ENCODE peak calls at places on chromosomes 5 and 9, in five cellular contexts. One of them, this sample, is unnamed.

GRCh38 chr5:115432691-115433090 is 111.9 kb downstream of the FEM1C start:
- DNase-seq in esophagus muscularis mucosa: no peak
- DNase-seq in AG04449: no peak
- DNase-seq in foreskin fibroblast: peak; percentile 57
- DNase-seq in breast epithelium: no peak
- DNase-seq in this sample: peak; percentile 63

GRCh38 chr9:79567671-79568098 is 4.1 kb upstream of the TLE4 start:
- DNase-seq in breast epithelium: no peak
- DNase-seq in esophagus muscularis mucosa: peak; percentile 14
- DNase-seq in foreskin fibroblast: no peak
- DNase-seq in AG04449: no peak
- DNase-seq in this sample: no peak

GRCh38 chr5:175746851-175747250 is 89.0 kb downstream of the HRH2 start:
- DNase-seq in esophagus muscularis mucosa: no peak
- DNase-seq in AG04449: no peak
- DNase-seq in breast epithelium: no peak
- DNase-seq in foreskin fibroblast: peak; percentile 8
- DNase-seq in this sample: peak; percentile 15

GRCh38 chr9:935348-935965 is 41.0 kb upstream of the DMRT3 start:
- DNase-seq in esophagus muscularis mucosa: no peak
- DNase-seq in breast epithelium: no peak
- DNase-seq in foreskin fibroblast: peak; percentile 19
- DNase-seq in AG04449: no peak
- DNase-seq in this sample: no peak

GRCh38 chr5:9479361-9479760 is 66.5 kb downstream of the SEMA5A start:
- DNase-seq in foreskin fibroblast: peak; percentile 89
- DNase-seq in AG04449: peak; percentile 88
- DNase-seq in esophagus muscularis mucosa: peak; percentile 29
- DNase-seq in breast epithelium: no peak
- DNase-seq in this sample: no peak

GRCh38 chr5:75049581-75050274 is 2.6 kb downstream of the GCNT4 start:
- DNase-seq in breast epithelium: no peak
- DNase-seq in AG04449: no peak
- DNase-seq in foreskin fibroblast: peak; percentile 76
- DNase-seq in esophagus muscularis mucosa: no peak
- DNase-seq in this sample: peak; percentile 46

GRCh38 chr5:180670586-180671359 is 21.4 kb upstream of the FLT4 start:
- DNase-seq in esophagus muscularis mucosa: no peak
- DNase-seq in breast epithelium: no peak
- DNase-seq in AG04449: no peak
- DNase-seq in foreskin fibroblast: peak; percentile 53
- DNase-seq in this sample: peak; percentile 50

GRCh38 chr9:25418974-25419373 is 259.3 kb downstream of the TUSC1 start:
- DNase-seq in AG04449: no peak
- DNase-seq in esophagus muscularis mucosa: no peak
- DNase-seq in breast epithelium: no peak
- DNase-seq in foreskin fibroblast: no peak
- DNase-seq in this sample: no peak

GRCh38 chr9:16912197-16912596 is 41.7 kb upstream of the BNC2 start:
- DNase-seq in breast epithelium: no peak
- DNase-seq in AG04449: no peak
- DNase-seq in foreskin fibroblast: peak; percentile 31
- DNase-seq in esophagus muscularis mucosa: no peak
- DNase-seq in this sample: no peak

GRCh38 chr5:51860532-51861018 is 477.3 kb downstream of the ISL1 start:
- DNase-seq in AG04449: no peak
- DNase-seq in foreskin fibroblast: peak; percentile 1
- DNase-seq in esophagus muscularis mucosa: no peak
- DNase-seq in breast epithelium: no peak
- DNase-seq in this sample: peak; percentile 89

GRCh38 chr5:126106032-126106431 is 317.2 kb upstream of the GRAMD2B start:
- DNase-seq in AG04449: no peak
- DNase-seq in breast epithelium: no peak
- DNase-seq in esophagus muscularis mucosa: no peak
- DNase-seq in foreskin fibroblast: peak; percentile 63
- DNase-seq in this sample: no peak

GRCh38 chr9:32954642-32955041 is 46.8 kb downstream of the APTX start:
- DNase-seq in breast epithelium: no peak
- DNase-seq in foreskin fibroblast: peak; percentile 73
- DNase-seq in AG04449: peak; percentile 37
- DNase-seq in esophagus muscularis mucosa: no peak
- DNase-seq in this sample: no peak

GRCh38 chr5:125012727-125013451 is 266.4 kb upstream of the ZNF608 start:
- DNase-seq in esophagus muscularis mucosa: no peak
- DNase-seq in foreskin fibroblast: peak; percentile 20
- DNase-seq in breast epithelium: no peak
- DNase-seq in AG04449: no peak
- DNase-seq in this sample: peak; percentile 91

GRCh38 chr5:153429734-153430133 is 60.7 kb upstream of the GRIA1 start:
- DNase-seq in AG04449: no peak
- DNase-seq in breast epithelium: no peak
- DNase-seq in esophagus muscularis mucosa: no peak
- DNase-seq in foreskin fibroblast: no peak
- DNase-seq in this sample: no peak

GRCh38 chr9:3040761-3041160 is 196.9 kb upstream of the PUM3 start:
- DNase-seq in breast epithelium: no peak
- DNase-seq in esophagus muscularis mucosa: no peak
- DNase-seq in AG04449: peak; percentile 42
- DNase-seq in foreskin fibroblast: peak; percentile 53
- DNase-seq in this sample: no peak

GRCh38 chr9:16718296-16718695 is 152.2 kb downstream of the BNC2 start:
- DNase-seq in breast epithelium: no peak
- DNase-seq in esophagus muscularis mucosa: no peak
- DNase-seq in AG04449: no peak
- DNase-seq in foreskin fibroblast: no peak
- DNase-seq in this sample: no peak

GRCh38 chr9:8783999-8784398 is 984.4 kb upstream of the DMAC1 start:
- DNase-seq in esophagus muscularis mucosa: no peak
- DNase-seq in foreskin fibroblast: peak; percentile 27
- DNase-seq in breast epithelium: no peak
- DNase-seq in AG04449: no peak
- DNase-seq in this sample: no peak

GRCh38 chr5:55232985-55233928 is at the start of gene CCNO:
- DNase-seq in foreskin fibroblast: peak; percentile 86
- DNase-seq in breast epithelium: no peak
- DNase-seq in AG04449: no peak
- DNase-seq in esophagus muscularis mucosa: peak; percentile 91
- DNase-seq in this sample: no peak

DNA sequence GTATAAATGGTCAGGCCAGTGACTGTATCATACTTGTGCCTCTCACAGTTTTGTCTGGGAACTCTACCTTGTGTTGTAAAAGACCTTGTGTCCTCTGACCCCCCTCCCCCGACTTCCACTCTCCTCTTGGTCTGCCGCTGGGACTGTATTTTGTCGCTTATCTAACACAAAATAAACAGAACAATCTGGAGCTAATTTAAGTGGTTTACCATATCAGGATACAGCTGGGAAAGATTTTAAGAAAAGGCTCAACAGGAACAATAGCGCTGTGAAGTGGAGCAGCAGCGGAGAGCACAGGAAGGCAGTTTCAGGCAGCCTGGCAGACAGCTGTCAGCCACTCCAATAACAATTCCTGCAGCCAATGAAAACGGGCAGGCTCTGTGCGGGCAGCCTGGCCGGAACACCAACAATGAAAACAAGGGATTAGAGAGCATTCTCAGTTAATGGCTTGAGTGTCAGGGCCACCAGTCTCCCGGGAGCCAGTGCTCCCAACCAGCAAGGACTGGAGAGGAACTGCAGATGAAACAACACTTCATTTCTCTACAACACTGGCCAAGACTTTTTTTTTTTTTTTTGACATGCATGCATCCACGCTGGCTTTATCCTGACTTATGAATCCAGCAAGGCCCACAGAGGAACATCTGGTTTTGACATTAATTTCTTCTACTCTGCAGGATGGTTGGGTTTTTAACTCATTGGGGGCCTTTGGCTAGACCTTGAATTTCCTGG is 76.8 kb downstream of the ARSB start:
- DNase-seq in AG04449: no peak
- DNase-seq in foreskin fibroblast: peak; percentile 83
- DNase-seq in breast epithelium: no peak
- DNase-seq in esophagus muscularis mucosa: no peak
- DNase-seq in this sample: no peak
- H3K4me3 ChIP-seq in AG04449: peak overlapping the region; percentile 43
- H3K4me3 ChIP-seq in foreskin fibroblast: peak overlapping the region; percentile 18
- H3K4me3 ChIP-seq in breast epithelium: peak overlapping the region; percentile 38
- H3K4me3 ChIP-seq in esophagus muscularis mucosa: peak overlapping the region; percentile 13
- H3K4me3 ChIP-seq in this sample: no peak overlapping the region

DNA sequence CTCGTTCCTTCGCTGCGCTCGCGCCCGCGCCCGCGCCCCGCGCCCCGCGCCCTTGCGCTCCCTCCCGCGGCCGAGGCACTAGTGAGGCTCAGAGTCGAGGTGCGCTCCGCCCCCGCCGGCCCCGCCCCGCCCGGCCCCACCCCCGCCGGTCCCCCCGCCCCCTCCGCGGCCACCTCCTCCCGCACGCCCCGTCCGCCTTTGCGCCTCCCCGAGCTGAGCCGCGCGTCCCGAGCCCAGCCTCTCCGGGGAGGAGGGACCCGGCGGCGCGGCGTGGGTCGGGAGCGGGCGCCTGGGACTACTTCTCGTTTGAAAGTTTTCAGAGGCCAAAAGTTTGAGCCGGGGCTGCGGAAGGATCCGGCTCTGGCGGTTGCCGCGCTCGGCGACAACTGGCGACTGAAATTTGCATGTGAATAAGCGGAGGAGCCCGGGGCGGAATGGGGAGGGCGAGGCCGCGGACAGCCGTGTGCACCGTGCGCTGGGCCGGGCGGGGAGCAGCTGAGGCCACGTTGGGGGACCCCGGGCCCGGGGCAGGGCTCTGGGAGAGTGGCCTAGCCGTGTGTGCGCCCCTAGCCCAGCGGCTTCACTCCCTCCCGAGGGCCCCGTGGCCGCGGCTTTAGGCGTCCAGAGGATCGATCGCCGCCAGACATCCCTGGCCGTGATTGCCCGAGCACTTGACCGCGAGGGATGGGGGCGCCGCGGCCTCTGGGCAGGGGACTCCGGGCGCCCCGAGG is at the start of gene NOTCH1:
- DNase-seq in foreskin fibroblast: peak; percentile 98
- DNase-seq in AG04449: peak; percentile 67
- DNase-seq in breast epithelium: peak; percentile 92
- DNase-seq in esophagus muscularis mucosa: peak; percentile 98
- DNase-seq in this sample: peak; percentile 92
- H3K4me3 ChIP-seq in foreskin fibroblast: peak within 1 kb of the TSS; percentile 86
- H3K4me3 ChIP-seq in AG04449: peak within 1 kb of the TSS; percentile 71
- H3K4me3 ChIP-seq in breast epithelium: peak within 1 kb of the TSS; percentile 83
- H3K4me3 ChIP-seq in esophagus muscularis mucosa: peak within 1 kb of the TSS; percentile 98
- H3K4me3 ChIP-seq in this sample: peak within 1 kb of the TSS; percentile 81

DNA sequence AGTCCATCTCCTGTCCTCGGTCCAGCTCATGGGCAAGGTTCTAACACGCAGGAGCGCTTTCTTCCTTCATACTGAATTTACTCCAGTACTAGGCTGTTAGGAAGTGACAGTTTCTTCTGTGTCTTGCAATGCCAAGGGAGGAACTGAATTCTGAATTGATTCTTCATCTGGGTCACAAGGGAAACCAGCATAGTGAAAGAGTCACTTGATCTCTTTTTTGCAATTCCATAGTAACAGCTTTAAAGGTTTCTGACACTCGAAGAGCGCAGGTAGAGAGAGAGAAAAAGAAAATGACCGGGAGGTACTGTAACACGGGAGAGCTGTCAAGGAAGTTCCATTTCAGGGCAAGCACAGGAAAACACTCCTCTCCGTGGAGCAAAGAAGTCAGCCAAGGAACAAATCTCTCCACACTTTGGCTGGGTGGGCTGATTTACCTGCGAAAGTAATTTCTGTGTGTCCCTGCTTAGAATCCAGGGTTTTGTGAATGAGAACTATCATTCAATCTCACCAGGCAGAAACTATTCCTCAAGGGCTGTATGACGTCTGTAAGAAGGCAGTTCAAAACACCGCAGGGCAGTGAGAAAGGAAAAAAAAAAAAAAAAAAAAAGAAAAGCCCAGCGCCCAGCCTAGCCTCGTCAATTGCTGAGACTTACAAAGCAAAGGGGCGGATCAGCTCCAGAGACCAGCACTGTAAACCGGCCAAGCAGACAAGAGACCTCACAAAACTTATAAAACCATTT is 617.8 kb downstream of the PDE4D start:
- DNase-seq in foreskin fibroblast: peak; percentile 57
- DNase-seq in breast epithelium: no peak
- DNase-seq in AG04449: no peak
- DNase-seq in esophagus muscularis mucosa: no peak
- DNase-seq in this sample: peak; percentile 52
- H3K4me3 ChIP-seq in foreskin fibroblast: peak overlapping the region; percentile 37
- H3K4me3 ChIP-seq in breast epithelium: peak overlapping the region; percentile 55
- H3K4me3 ChIP-seq in AG04449: peak overlapping the region; percentile 39
- H3K4me3 ChIP-seq in esophagus muscularis mucosa: peak overlapping the region; percentile 59
- H3K4me3 ChIP-seq in this sample: peak overlapping the region; percentile 45

GRCh38 chr9:130689937-130690700 is 3.5 kb upstream of the EXOSC2 start:
- DNase-seq in AG04449: peak; percentile 47
- DNase-seq in foreskin fibroblast: peak; percentile 89
- DNase-seq in breast epithelium: no peak
- DNase-seq in esophagus muscularis mucosa: no peak
- DNase-seq in this sample: peak; percentile 99
- H3K4me3 ChIP-seq in AG04449: peak overlapping the region; percentile 24
- H3K4me3 ChIP-seq in foreskin fibroblast: peak overlapping the region; percentile 32
- H3K4me3 ChIP-seq in breast epithelium: peak overlapping the region; percentile 67
- H3K4me3 ChIP-seq in esophagus muscularis mucosa: peak overlapping the region; percentile 42
- H3K4me3 ChIP-seq in this sample: peak overlapping the region; percentile 57

GRCh38 chr5:39076101-39076756 is 2.0 kb upstream of the RICTOR start:
- DNase-seq in breast epithelium: no peak
- DNase-seq in esophagus muscularis mucosa: no peak
- DNase-seq in foreskin fibroblast: no peak
- DNase-seq in AG04449: no peak
- DNase-seq in this sample: no peak
- H3K4me3 ChIP-seq in breast epithelium: no peak overlapping the region
- H3K4me3 ChIP-seq in esophagus muscularis mucosa: no peak overlapping the region
- H3K4me3 ChIP-seq in foreskin fibroblast: no peak overlapping the region
- H3K4me3 ChIP-seq in AG04449: no peak overlapping the region
- H3K4me3 ChIP-seq in this sample: no peak overlapping the region

This sample was measured in LNCaP clone FGC.